ENCODE peak calls at places on chromosome 19, in seven cellular contexts. K is cardiac muscle cell, L is kidney epithelial cell, Y is PC-9, P is fibroblast of pulmonary artery, O is upper lobe of right lung, Q is lower leg skin. V is an unnamed sample.

GRCh38 chr19:46404039-46404883 is 9.1 kb downstream of the CCDC8 start:
- DNase-seq in P (peak; percentile 41), Y (no peak), K (peak; percentile 76), L (no peak), Q (no peak), O (no peak), V (no peak)

GRCh38 chr19:51366999-51367564 is 894 bp upstream of the ETFB start:
- DNase-seq in L (no peak), P (no peak), Y (peak; percentile 39), Q (peak; percentile 90), K (no peak), O (peak; percentile 79), V (no peak)

GRCh38 chr19:5147971-5148793 is 179.3 kb downstream of the KDM4B start:
- DNase-seq in L (no peak), P (no peak), K (no peak), Y (no peak), O (peak; percentile 56), Q (no peak), V (peak; percentile 47)

GRCh38 chr19:39937094-39937493 is 2.7 kb upstream of the FCGBP start:
- DNase-seq in Y (no peak), K (no peak), L (no peak), P (no peak), Q (no peak), O (no peak), V (no peak)

GRCh38 chr19:42122691-42123607 is 9.3 kb downstream of the POU2F2 start:
- DNase-seq in O (no peak), L (no peak), K (no peak), P (no peak), Q (no peak), Y (no peak), V (no peak)

GRCh38 chr19:2275588-2276428 is 6.2 kb downstream of the PEAK3 start:
- DNase-seq in O (no peak), L (no peak), K (no peak), Y (no peak), Q (no peak), P (no peak), V (no peak)

GRCh38 chr19:8631425-8631819 is 989 bp downstream of the NFILZ start:
- DNase-seq in P (peak; percentile 47), L (no peak), K (peak; percentile 84), Y (no peak), Q (peak; percentile 90), O (no peak), V (no peak)

GRCh38 chr19:36489920-36490415 is 607 bp upstream of the ZNF566 start:
- DNase-seq in Q (peak; percentile 94), L (peak; percentile 64), K (peak; percentile 97), P (peak; percentile 96), Y (peak; percentile 85), O (no peak), V (no peak)

GRCh38 chr19:27738569-27739193 is 1474.3 kb downstream of the UQCRFS1 start:
- DNase-seq in Q (peak; percentile 39), K (no peak), Y (peak; percentile 49), L (no peak), O (no peak), P (no peak), V (no peak)

GRCh38 chr19:41195675-41196497 is 2.9 kb downstream of the CYP2S1 start:
- DNase-seq in O (no peak), P (no peak), Q (no peak), L (no peak), K (peak; percentile 23), Y (no peak), V (peak; percentile 87)

GRCh38 chr19:1080360-1081161 is 13.6 kb downstream of the ARHGAP45 start:
- DNase-seq in Q (no peak), Y (no peak), L (no peak), O (peak; percentile 66), K (no peak), P (no peak), V (no peak)

GRCh38 chr19:43524922-43525835 is 1.8 kb downstream of the ETHE1 start:
- DNase-seq in O (peak; percentile 85), P (peak; percentile 64), Q (peak; percentile 94), L (no peak), Y (peak; percentile 80), K (peak; percentile 63), V (peak; percentile 60)

GRCh38 chr19:30666301-30666803 is 294.2 kb downstream of the ZNF536 start:
- DNase-seq in P (peak; percentile 29), L (no peak), Q (peak; percentile 89), Y (no peak), K (peak; percentile 36), O (no peak), V (no peak)

GRCh38 chr19:8456064-8456463 is 11.3 kb downstream of the HNRNPM start:
- DNase-seq in Y (no peak), P (no peak), Q (no peak), O (no peak), K (no peak), L (no peak), V (no peak)

GRCh38 chr19:43789029-43789428 is 8.3 kb upstream of the KCNN4 start:
- DNase-seq in Q (no peak), L (no peak), O (no peak), K (peak; percentile 66), P (peak; percentile 72), Y (no peak), V (peak; percentile 18)

GRCh38 chr19:1668048-1668338 is 15.6 kb upstream of the TCF3 start:
- DNase-seq in P (no peak), Q (no peak), L (no peak), Y (no peak), O (no peak), K (no peak), V (no peak)

GRCh38 chr19:8308891-8309291 is 733 bp upstream of the CD320 start:
- DNase-seq in O (no peak), K (no peak), Y (no peak), L (no peak), P (no peak), Q (peak; percentile 72), V (no peak)

GRCh38 chr19:35029737-35030256 is 473 bp upstream of the SCN1B start:
- DNase-seq in L (no peak), Q (no peak), K (no peak), Y (no peak), P (no peak), O (no peak), V (no peak)

GRCh38 chr19:47699360-47699917 is 13.8 kb upstream of the EHD2 start:
- DNase-seq in Y (no peak), P (peak; percentile 41), O (no peak), L (no peak), K (peak; percentile 47), Q (no peak), V (no peak)

GRCh38 chr19:7006305-7006704 is 14.9 kb downstream of the MBD3L2B start:
- DNase-seq in L (no peak), O (no peak), P (no peak), Y (no peak), Q (no peak), K (no peak), V (no peak)

GRCh38 chr19:45809643-45810159 is 5.4 kb downstream of the RSPH6A start:
- DNase-seq in L (peak; percentile 70), Y (peak; percentile 58), P (peak; percentile 75), Q (no peak), O (no peak), K (peak; percentile 76), V (no peak)

GRCh38 chr19:13717194-13717643 is 47.1 kb upstream of the MRI1 start:
- DNase-seq in P (no peak), L (no peak), Y (no peak), K (no peak), O (no peak), Q (no peak), V (no peak)

GRCh38 chr19:13723206-13723605 is 41.1 kb upstream of the MRI1 start:
- DNase-seq in O (no peak), K (peak; percentile 38), L (no peak), Q (no peak), P (peak; percentile 52), Y (no peak), V (no peak)

GRCh38 chr19:13712767-13713201 is 51.5 kb upstream of the MRI1 start:
- DNase-seq in Y (no peak), K (no peak), O (no peak), L (no peak), P (no peak), Q (no peak), V (no peak)

GRCh38 chr19:13718733-13719132 is 45.6 kb upstream of the MRI1 start:
- DNase-seq in L (no peak), P (peak; percentile 34), Q (no peak), K (peak; percentile 59), Y (peak; percentile 57), O (no peak), V (no peak)
- TF ChIP-seq CTCF in L (peak; percentile 15), P (no peak), Q (no peak), K (no peak), Y (peak; percentile 56), O (peak; percentile 12), V (peak; percentile 77)

GRCh38 chr19:4007021-4007835 is at the start of gene PIAS4:
- DNase-seq in O (peak; percentile 98), K (peak; percentile 96), P (peak; percentile 93), L (peak; percentile 62), Q (peak; percentile 99), Y (peak; percentile 72), V (peak; percentile 72)
- TF ChIP-seq CTCF in O (no peak), K (no peak), P (no peak), L (no peak), Q (no peak), Y (no peak), V (no peak)

GRCh38 chr19:10913716-10914340 is 14.6 kb downstream of the YIPF2 start:
- DNase-seq in L (no peak), Y (no peak), K (no peak), Q (no peak), P (no peak), O (no peak), V (no peak)

GRCh38 chr19:10916602-10917001 is 11.8 kb downstream of the YIPF2 start:
- DNase-seq in Y (peak; percentile 28), K (no peak), P (no peak), Q (no peak), O (no peak), L (no peak), V (no peak)

GRCh38 chr19:10912619-10913018 is 15.8 kb downstream of the YIPF2 start:
- DNase-seq in P (no peak), Q (no peak), L (no peak), O (no peak), K (no peak), Y (no peak), V (no peak)

GRCh38 chr19:10918359-10918758 is 10.1 kb downstream of the YIPF2 start:
- DNase-seq in L (no peak), O (no peak), P (no peak), K (no peak), Y (peak; percentile 9), Q (no peak), V (no peak)

DNA sequence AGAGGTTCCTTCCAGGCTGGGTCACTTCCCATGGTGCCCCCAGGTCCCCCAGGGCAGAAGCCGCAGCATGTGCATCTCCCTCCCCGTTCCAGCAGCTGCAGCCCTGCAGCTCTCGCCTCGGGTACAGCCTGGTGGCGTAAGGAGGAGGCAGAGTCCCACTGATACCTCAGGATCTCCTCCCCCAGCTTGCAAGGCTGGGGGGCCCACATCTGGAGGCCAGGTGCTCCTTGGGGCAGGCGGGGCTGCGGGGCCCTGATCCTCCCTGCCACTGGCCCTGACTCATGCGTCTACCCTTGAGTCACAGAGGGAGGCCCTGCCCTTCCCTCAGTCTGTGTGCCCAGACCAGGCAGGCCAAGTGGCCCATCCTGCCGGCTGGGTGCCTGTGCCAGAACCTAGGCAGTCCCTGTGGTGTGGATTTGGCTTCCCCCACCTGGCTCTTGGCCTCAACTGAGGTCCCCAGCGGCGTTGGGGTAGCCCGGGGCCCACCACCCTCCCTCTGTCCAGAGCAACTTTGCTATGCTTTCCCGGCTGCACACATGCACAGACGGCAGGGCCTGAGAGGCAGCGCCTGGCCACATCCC is 12.8 kb downstream of the YIPF2 start:
- DNase-seq in L (peak; percentile 41), P (peak; percentile 66), Q (no peak), K (peak; percentile 56), Y (peak; percentile 53), O (no peak), V (peak; percentile 44)
- TF ChIP-seq CTCF in L (no peak), P (no peak), Q (no peak), K (no peak), Y (no peak), O (no peak), V (no peak)

GRCh38 chr19:18000480-18000980 is 7.4 kb upstream of the ARRDC2 start:
- DNase-seq in Q (no peak), O (no peak), P (no peak), L (no peak), Y (no peak), K (no peak), V (no peak)
- TF ChIP-seq CTCF in Q (no peak), O (no peak), P (no peak), L (no peak), Y (no peak), K (no peak), V (no peak)

V was measured in foreskin keratinocyte.